ENCODE peak calls at places on chromosomes 6 and 20, in six cellular contexts. T is tibial nerve, X is heart right ventricle, K is lung, P is prostate gland, A is lower lobe of right lung. M is an unnamed sample.

GRCh38 chr6:166112580-166112979 is 55.1 kb downstream of the TBXT start:
- DNase-seq in K (no peak), A (no peak), T (no peak), X (no peak), P (no peak), M (no peak)

GRCh38 chr20:46746972-46747371 is 37.5 kb downstream of the SLC2A10 start:
- DNase-seq in X (no peak), K (no peak), A (no peak), P (no peak), T (no peak), M (no peak)

GRCh38 chr20:62134735-62135231 is 8.4 kb downstream of the PSMA7 start:
- DNase-seq in K (peak), X (no peak), T (peak), P (no peak), A (no peak), M (peak)

GRCh38 chr6:16730720-16731502 is 30.3 kb downstream of the ATXN1 start:
- DNase-seq in A (no peak), K (no peak), X (no peak), P (no peak), T (no peak), M (no peak)

GRCh38 chr20:21781446-21782075 is 76.1 kb downstream of the PAX1 start:
- DNase-seq in P (no peak), T (no peak), X (no peak), A (no peak), K (no peak), M (no peak)

GRCh38 chr6:94361304-94362060 is 942.1 kb upstream of the EPHA7 start:
- DNase-seq in K (no peak), P (no peak), T (no peak), X (no peak), A (no peak), M (no peak)

GRCh38 chr6:40789143-40789764 is 202.1 kb upstream of the LRFN2 start:
- DNase-seq in T (no peak), K (no peak), A (no peak), X (no peak), P (no peak), M (no peak)

GRCh38 chr6:41580690-41581089 is 34.5 kb downstream of the FOXP4 start:
- DNase-seq in K (no peak), A (no peak), T (no peak), X (no peak), P (no peak), M (no peak)

GRCh38 chr20:25319241-25320034 is 71.2 kb downstream of the ABHD12 start:
- DNase-seq in K (no peak), T (no peak), A (no peak), X (peak), P (no peak), M (no peak)

GRCh38 chr6:100366419-100366818 is 98.3 kb downstream of the SIM1 start:
- DNase-seq in A (no peak), P (no peak), K (no peak), X (no peak), T (no peak), M (no peak)

GRCh38 chr6:156316613-156317012 is 460.6 kb upstream of the ARID1B start:
- DNase-seq in X (no peak), P (no peak), T (no peak), A (no peak), K (no peak), M (peak)

GRCh38 chr20:25021336-25021735 is 28.8 kb upstream of the APMAP start:
- DNase-seq in P (no peak), T (no peak), K (no peak), X (no peak), A (no peak), M (no peak)

GRCh38 chr20:17688965-17689364 is 6.9 kb upstream of the RRBP1 start:
- DNase-seq in T (no peak), P (no peak), K (no peak), X (no peak), A (no peak), M (no peak)

GRCh38 chr6:44704240-44705150 is 317.0 kb downstream of the CDC5L start:
- DNase-seq in X (no peak), T (no peak), A (no peak), P (no peak), K (no peak), M (no peak)

GRCh38 chr20:34943808-34944568 is 11.6 kb downstream of the GSS start:
- DNase-seq in X (no peak), K (no peak), P (no peak), A (no peak), T (no peak), M (no peak)

GRCh38 chr6:52881996-52882841 is 27.3 kb downstream of the GSTA3 start:
- DNase-seq in P (peak), T (peak), K (peak), X (peak), A (peak), M (peak)

GRCh38 chr20:34199183-34199582 is 42.0 kb upstream of the ASIP start:
- DNase-seq in T (no peak), X (no peak), P (no peak), K (no peak), A (no peak), M (no peak)

GRCh38 chr6:22499815-22500214 is 69.6 kb upstream of the HDGFL1 start:
- DNase-seq in T (no peak), A (no peak), X (no peak), P (no peak), K (no peak), M (no peak)

GRCh38 chr6:14897836-14898235 is 348.0 kb upstream of the JARID2 start:
- DNase-seq in K (no peak), X (no peak), P (no peak), T (no peak), A (no peak), M (no peak)

GRCh38 chr20:278181-278580 is 12.4 kb downstream of the C20orf96 start:
- DNase-seq in K (no peak), P (no peak), A (no peak), X (no peak), T (no peak), M (no peak)

GRCh38 chr6:33915134-33915533 is 111.3 kb upstream of the MLN start:
- DNase-seq in T (peak), K (no peak), X (no peak), P (no peak), A (no peak), M (peak)

GRCh38 chr6:134472661-134473060 is 154.7 kb upstream of the SGK1 start:
- DNase-seq in K (no peak), P (no peak), A (no peak), T (no peak), X (no peak), M (peak)

GRCh38 chr20:33791021-33791420 is 20.1 kb upstream of the CHMP4B start:
- DNase-seq in P (no peak), K (no peak), X (no peak), A (no peak), T (no peak), M (no peak)

GRCh38 chr6:157667211-157668033 is 155.6 kb upstream of the SNX9 start:
- DNase-seq in A (no peak), T (peak), K (peak), X (peak), P (peak), M (peak)

GRCh38 chr6:9405825-9406224 is 970.5 kb upstream of the SLC35B3 start:
- DNase-seq in K (no peak), A (no peak), P (no peak), X (no peak), T (no peak), M (no peak)

GRCh38 chr20:19711126-19711525 is 46.9 kb upstream of the RIN2 start:
- DNase-seq in T (no peak), K (no peak), X (no peak), P (no peak), A (no peak), M (no peak)

GRCh38 chr6:37140145-37140544 is 29.8 kb upstream of the PIM1 start:
- DNase-seq in K (no peak), T (no peak), X (no peak), A (no peak), P (no peak), M (no peak)

GRCh38 chr20:507006-507758 is 36.4 kb downstream of the CSNK2A1 start:
- DNase-seq in A (no peak), P (no peak), X (no peak), T (no peak), K (no peak), M (no peak)

GRCh38 chr6:168288781-168289570 is 30.6 kb downstream of the DACT2 start:
- DNase-seq in X (no peak), T (no peak), A (no peak), K (no peak), P (no peak), M (no peak)

GRCh38 chr6:29509711-29510110 is 22.0 kb upstream of the MAS1L start:
- DNase-seq in K (no peak), X (no peak), A (no peak), P (no peak), T (no peak), M (no peak)

GRCh38 chr6:71967436-71967835 is 81.1 kb downstream of the RIMS1 start:
- DNase-seq in P (no peak), K (no peak), X (no peak), A (no peak), T (no peak), M (no peak)

GRCh38 chr6:26156105-26156849 is 69.0 kb downstream of the HFE start:
- DNase-seq in T (peak), X (peak), P (peak), A (peak), K (peak), M (peak)

GRCh38 chr6:65064844-65065243 is 642.2 kb downstream of the EYS start:
- DNase-seq in X (no peak), K (no peak), P (no peak), A (no peak), T (no peak), M (no peak)

GRCh38 chr6:12271594-12271993 is 18.6 kb upstream of the EDN1 start:
- DNase-seq in A (no peak), X (no peak), P (no peak), K (no peak), T (no peak), M (no peak)

GRCh38 chr6:104908431-104909139 is 48.3 kb upstream of the LIN28B start:
- DNase-seq in P (no peak), K (no peak), X (no peak), A (no peak), T (no peak), M (no peak)

GRCh38 chr6:5706094-5707033 is 300.4 kb downstream of the NRN1 start:
- DNase-seq in X (no peak), K (no peak), A (no peak), P (no peak), T (no peak), M (no peak)

DNA sequence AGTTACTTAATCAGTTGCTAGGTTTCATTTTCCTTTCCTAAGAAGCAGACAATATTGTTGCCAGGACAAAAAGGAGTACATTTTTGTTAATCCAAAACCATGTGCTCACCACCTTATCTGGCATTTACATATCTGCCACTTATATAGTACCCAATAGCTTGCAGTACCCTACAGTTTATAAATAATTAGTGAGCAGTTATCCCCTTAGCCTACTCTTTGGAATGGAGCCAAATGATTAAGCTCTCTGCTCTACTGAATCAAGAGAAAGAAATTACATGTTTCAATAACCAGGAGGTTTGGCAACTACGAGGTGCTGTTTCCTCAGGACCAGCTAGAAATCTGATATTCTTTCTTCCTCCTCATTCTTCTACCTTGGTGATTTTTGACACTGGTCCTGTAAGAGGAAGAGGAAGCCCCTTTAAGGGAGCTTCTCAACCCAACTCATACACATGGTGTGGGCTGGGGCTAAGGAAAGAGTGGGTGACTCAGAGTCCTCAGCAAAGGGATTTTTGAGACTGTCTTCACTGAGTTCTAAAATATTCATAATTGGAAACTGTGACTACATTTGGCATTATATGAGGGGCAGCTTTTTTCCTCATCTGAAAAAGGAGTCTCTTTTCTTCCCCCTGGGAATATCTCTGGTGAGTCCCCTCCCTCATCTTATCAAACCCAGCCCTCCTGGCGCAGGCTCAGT is 1.5 kb downstream of the ZNFX1 start:
- DNase-seq in T (peak), K (no peak), X (peak), A (no peak), P (no peak), M (no peak)
- H3K27ac ChIP-seq in T (peak), K (peak), X (peak), A (peak), P (peak), M (peak)

DNA sequence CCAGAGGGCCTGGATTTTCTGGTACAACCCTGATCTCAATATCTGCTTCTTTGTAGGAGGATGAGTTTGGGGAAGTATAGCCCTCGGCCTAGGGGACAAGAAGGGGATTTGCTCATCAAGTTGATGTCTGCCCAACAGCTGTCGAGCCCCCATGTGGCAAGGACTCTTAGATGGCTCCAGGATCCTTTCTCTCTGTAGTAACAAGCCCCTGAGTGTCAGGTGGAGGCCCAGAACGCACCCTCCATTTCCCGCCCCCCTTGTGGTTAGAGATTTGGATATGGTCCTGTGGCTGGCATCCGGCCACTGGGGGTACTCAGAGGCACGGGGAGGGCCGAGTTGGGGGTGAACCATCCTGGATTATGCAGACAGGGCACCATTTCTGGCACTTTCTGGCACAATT is 50.1 kb downstream of the CTCFL start:
- DNase-seq in X (no peak), A (peak), T (no peak), K (no peak), P (no peak), M (no peak)
- H3K27ac ChIP-seq in X (no peak), A (no peak), T (no peak), K (no peak), P (no peak), M (no peak)

GRCh38 chr20:64222273-64222672 is 33.3 kb upstream of the PCMTD2 start:
- DNase-seq in A (no peak), X (no peak), K (no peak), P (no peak), T (no peak), M (no peak)

GRCh38 chr20:64224344-64225165 is 31.0 kb upstream of the PCMTD2 start:
- DNase-seq in A (no peak), P (no peak), T (no peak), K (no peak), X (peak), M (no peak)

GRCh38 chr20:64222851-64223525 is 32.6 kb upstream of the PCMTD2 start:
- DNase-seq in T (no peak), P (no peak), X (no peak), K (peak), A (no peak), M (no peak)

GRCh38 chr20:64225166-64225595 is 30.4 kb upstream of the PCMTD2 start:
- DNase-seq in K (no peak), X (no peak), P (no peak), T (no peak), A (no peak), M (no peak)

DNA sequence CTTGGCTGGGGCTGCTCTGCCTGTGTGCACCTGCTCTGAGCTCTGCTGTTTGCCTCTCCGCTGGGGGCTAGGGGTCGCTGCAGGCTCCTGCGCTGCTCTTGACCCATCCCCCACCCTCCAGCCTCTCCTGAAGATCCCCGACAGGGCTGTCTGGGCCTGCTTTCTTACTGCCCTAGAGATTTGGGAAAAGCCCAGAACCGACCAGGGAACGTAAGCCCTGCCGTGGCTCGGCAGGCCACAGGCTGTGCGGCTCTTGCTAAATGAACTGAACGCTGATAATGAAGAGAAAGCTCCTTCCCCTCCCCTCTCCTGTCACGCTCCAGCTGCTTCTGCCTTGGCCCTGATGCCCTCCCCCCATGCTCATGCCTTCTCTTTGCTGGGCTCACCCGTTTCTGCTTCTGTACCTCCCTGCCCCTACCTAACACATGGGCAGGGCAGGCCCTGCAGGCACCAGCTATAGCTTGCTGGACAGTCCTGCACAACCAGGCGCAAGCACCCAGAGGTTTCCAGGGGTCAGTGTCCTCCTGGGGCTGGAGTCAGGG is 32.0 kb upstream of the PCMTD2 start:
- DNase-seq in T (no peak), P (no peak), K (no peak), X (peak), A (no peak), M (no peak)
- H3K27ac ChIP-seq in T (peak), P (no peak), K (no peak), X (peak), A (no peak), M (no peak)

GRCh38 chr20:11542645-11543044 is 375.0 kb upstream of the BTBD3 start:
- DNase-seq in A (no peak), T (no peak), K (no peak), X (no peak), P (no peak), M (no peak)

GRCh38 chr20:11544029-11544678 is 373.5 kb upstream of the BTBD3 start:
- DNase-seq in K (no peak), T (peak), P (peak), A (no peak), X (peak), M (peak)

GRCh38 chr20:11537032-11537431 is 380.7 kb upstream of the BTBD3 start:
- DNase-seq in K (no peak), T (no peak), P (no peak), X (no peak), A (no peak), M (no peak)

DNA sequence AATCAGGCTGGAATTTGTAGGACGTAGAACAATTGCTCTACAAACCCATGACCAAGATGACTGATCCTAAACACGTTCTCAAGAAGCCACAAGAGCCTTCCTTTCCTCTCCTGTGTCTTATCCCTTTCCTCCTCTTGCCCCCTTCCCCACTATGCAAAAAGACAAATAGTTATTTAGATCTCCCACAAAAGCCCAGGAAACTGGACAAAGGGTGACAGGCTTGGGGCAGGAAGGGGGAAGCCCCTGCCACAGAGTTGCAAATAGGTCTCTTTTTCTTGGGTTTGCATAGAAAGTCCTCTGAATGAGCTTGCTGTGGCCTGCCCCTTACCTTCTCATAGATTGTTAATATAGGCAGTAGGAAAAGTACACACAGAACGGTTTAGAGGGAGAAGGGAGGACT is 377.1 kb upstream of the BTBD3 start:
- DNase-seq in A (no peak), X (no peak), P (no peak), T (no peak), K (no peak), M (no peak)
- H3K27ac ChIP-seq in A (no peak), X (no peak), P (no peak), T (no peak), K (no peak), M (no peak)

GRCh38 chr20:41150664-41151063 is 13.3 kb downstream of the PLCG1 start:
- DNase-seq in A (peak), X (peak), K (no peak), P (no peak), T (no peak), M (no peak)
- H3K27ac ChIP-seq in A (peak), X (peak), K (peak), P (no peak), T (no peak), M (no peak)

GRCh38 chr6:46002264-46002663 is 13.4 kb downstream of the CLIC5 start:
- DNase-seq in A (no peak), P (no peak), K (peak), X (no peak), T (no peak), M (no peak)
- H3K27ac ChIP-seq in A (no peak), P (no peak), K (peak), X (peak), T (no peak), M (no peak)

GRCh38 chr6:145891565-145891964 is 72.6 kb downstream of the SHPRH start:
- DNase-seq in P (no peak), K (no peak), A (no peak), T (no peak), X (no peak), M (no peak)
- H3K27ac ChIP-seq in P (no peak), K (no peak), A (no peak), T (no peak), X (no peak), M (no peak)

M was measured in body of pancreas.